ENCODE peak calls at places on chromosomes 1 and 21, in seven cellular contexts. One of them, this sample, is unnamed.

GRCh38 chr1:111542187-111542586 is 38.8 kb upstream of the ADORA3 start:
- DNase-seq in tibial nerve: no peak
- DNase-seq in heart right ventricle: no peak
- DNase-seq in GM06990: no peak
- DNase-seq in heart left ventricle: no peak
- DNase-seq in IMR-90: no peak
- DNase-seq in psoas muscle: no peak
- DNase-seq in this sample: no peak

GRCh38 chr1:193114485-193115095 is 7.2 kb upstream of the CDC73 start:
- DNase-seq in tibial nerve: no peak
- DNase-seq in heart right ventricle: no peak
- DNase-seq in GM06990: no peak
- DNase-seq in heart left ventricle: no peak
- DNase-seq in IMR-90: no peak
- DNase-seq in psoas muscle: no peak
- DNase-seq in this sample: no peak

GRCh38 chr1:206736878-206737728 is 33.5 kb upstream of the IL19 start:
- DNase-seq in tibial nerve: no peak
- DNase-seq in heart right ventricle: no peak
- DNase-seq in GM06990: no peak
- DNase-seq in heart left ventricle: no peak
- DNase-seq in IMR-90: no peak
- DNase-seq in psoas muscle: no peak
- DNase-seq in this sample: no peak

GRCh38 chr1:247209306-247209900 is 37.6 kb upstream of the ZNF124 start:
- DNase-seq in tibial nerve: no peak
- DNase-seq in heart right ventricle: no peak
- DNase-seq in GM06990: no peak
- DNase-seq in heart left ventricle: no peak
- DNase-seq in IMR-90: peak; percentile 1
- DNase-seq in psoas muscle: no peak
- DNase-seq in this sample: no peak

GRCh38 chr1:233815865-233816264 is 88.6 kb upstream of the SLC35F3 start:
- DNase-seq in tibial nerve: no peak
- DNase-seq in heart right ventricle: no peak
- DNase-seq in GM06990: no peak
- DNase-seq in heart left ventricle: no peak
- DNase-seq in IMR-90: no peak
- DNase-seq in psoas muscle: no peak
- DNase-seq in this sample: no peak

GRCh38 chr1:97573560-97573959 is 347.3 kb downstream of the DPYD start:
- DNase-seq in tibial nerve: no peak
- DNase-seq in heart right ventricle: no peak
- DNase-seq in GM06990: no peak
- DNase-seq in heart left ventricle: no peak
- DNase-seq in IMR-90: peak; percentile 12
- DNase-seq in psoas muscle: no peak
- DNase-seq in this sample: no peak

GRCh38 chr1:201847150-201847549 is 18.2 kb downstream of the IPO9 start:
- DNase-seq in tibial nerve: no peak
- DNase-seq in heart right ventricle: no peak
- DNase-seq in GM06990: no peak
- DNase-seq in heart left ventricle: no peak
- DNase-seq in IMR-90: no peak
- DNase-seq in psoas muscle: no peak
- DNase-seq in this sample: no peak

GRCh38 chr1:53646732-53647131 is 92.2 kb downstream of the GLIS1 start:
- DNase-seq in tibial nerve: no peak
- DNase-seq in heart right ventricle: no peak
- DNase-seq in GM06990: no peak
- DNase-seq in heart left ventricle: no peak
- DNase-seq in IMR-90: no peak
- DNase-seq in psoas muscle: no peak
- DNase-seq in this sample: no peak

GRCh38 chr1:109959974-109960744 is 24.4 kb upstream of the AHCYL1 start:
- DNase-seq in tibial nerve: no peak
- DNase-seq in heart right ventricle: no peak
- DNase-seq in GM06990: no peak
- DNase-seq in heart left ventricle: no peak
- DNase-seq in IMR-90: peak; percentile 78
- DNase-seq in psoas muscle: no peak
- DNase-seq in this sample: no peak

GRCh38 chr1:79323240-79324025 is 316.9 kb upstream of the ADGRL4 start:
- DNase-seq in tibial nerve: no peak
- DNase-seq in heart right ventricle: no peak
- DNase-seq in GM06990: no peak
- DNase-seq in heart left ventricle: no peak
- DNase-seq in IMR-90: peak; percentile 100
- DNase-seq in psoas muscle: no peak
- DNase-seq in this sample: no peak

DNA sequence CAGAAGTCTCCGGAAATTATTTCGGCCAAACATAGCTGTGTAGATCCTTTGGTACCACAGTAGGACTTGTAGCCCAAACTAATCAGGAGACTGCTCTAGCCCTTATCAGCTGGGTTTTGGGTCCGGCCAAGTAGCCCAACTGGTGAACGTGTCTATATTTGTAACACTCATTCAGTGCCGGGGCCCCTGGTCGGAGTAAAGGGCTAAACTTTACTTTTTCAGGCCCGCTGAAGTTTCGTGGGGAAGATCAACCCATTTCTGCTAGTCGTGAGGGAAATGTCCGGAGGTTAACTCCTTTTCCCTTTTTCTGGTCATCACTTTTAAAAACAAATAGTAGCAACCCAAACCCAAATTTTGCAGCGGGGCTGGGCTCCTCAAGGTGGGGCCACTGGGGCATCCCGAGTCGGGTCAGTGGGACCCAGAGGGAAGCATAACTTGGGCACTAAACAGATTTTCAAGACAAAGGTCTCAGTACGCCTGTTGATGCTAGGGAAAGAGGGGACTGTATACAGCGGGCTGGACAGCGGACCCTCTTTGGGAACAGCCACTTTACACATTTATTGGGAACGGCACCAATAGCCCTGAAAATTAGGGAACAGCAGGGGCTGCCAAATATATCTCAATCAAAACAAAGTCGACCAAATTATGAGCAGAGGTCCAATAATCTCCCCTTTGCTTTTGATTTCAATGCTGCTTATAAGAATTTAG is 1.8 kb downstream of the LHX9 start:
- DNase-seq in tibial nerve: no peak
- DNase-seq in heart right ventricle: no peak
- DNase-seq in GM06990: no peak
- DNase-seq in heart left ventricle: no peak
- DNase-seq in IMR-90: no peak
- DNase-seq in psoas muscle: no peak
- DNase-seq in this sample: no peak
- H3K4me3 ChIP-seq in tibial nerve: no peak overlapping the region
- H3K4me3 ChIP-seq in heart right ventricle: no peak overlapping the region
- H3K4me3 ChIP-seq in GM06990: no peak overlapping the region
- H3K4me3 ChIP-seq in heart left ventricle: no peak overlapping the region
- H3K4me3 ChIP-seq in IMR-90: no peak overlapping the region
- H3K4me3 ChIP-seq in psoas muscle: no peak overlapping the region
- H3K4me3 ChIP-seq in this sample: no peak overlapping the region

DNA sequence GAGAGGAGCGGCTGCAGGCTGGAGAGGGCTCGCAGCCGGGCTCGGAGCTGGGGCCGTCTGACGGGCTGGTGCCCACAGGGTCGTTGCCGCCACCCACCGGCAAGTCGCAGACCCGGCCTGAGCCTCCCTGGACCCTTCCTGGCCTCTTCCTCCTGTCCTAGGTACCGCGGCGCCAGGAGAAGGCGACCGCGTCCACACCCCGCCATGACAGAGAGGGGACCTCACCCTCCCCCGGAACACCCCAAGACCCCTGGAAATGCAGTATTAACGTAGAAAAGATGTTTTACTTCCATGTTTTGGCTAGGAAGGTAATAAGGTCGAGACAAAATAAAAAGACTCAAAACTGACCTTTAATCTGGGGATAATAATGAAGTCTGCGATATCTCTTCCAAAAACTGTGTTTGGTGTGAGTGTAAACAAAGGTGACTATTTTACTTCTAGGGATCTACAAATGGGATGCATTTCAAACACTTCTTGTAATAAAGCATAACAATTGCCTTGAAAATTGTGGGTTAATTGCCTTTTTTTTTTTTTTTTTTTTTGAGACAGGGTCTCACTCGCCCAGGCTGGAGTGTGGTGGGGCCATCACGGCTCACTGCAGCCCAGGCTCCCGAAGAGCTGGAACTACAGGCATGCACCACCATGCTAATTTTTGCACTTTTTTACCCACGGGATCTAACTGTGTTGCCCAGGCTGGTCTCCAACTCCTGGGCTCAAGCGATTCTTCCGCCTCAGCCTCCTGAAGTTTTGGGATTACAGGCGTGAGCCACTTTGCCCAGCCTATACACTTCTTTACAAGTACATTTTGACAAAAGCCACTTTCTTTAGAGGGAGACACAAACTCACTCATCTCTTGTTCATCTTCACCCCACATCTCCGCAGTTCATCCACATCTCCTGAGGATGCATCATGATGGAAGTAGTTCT is 838 bp upstream of the RSRP1 start:
- DNase-seq in tibial nerve: no peak
- DNase-seq in heart right ventricle: no peak
- DNase-seq in GM06990: no peak
- DNase-seq in heart left ventricle: no peak
- DNase-seq in IMR-90: no peak
- DNase-seq in psoas muscle: no peak
- DNase-seq in this sample: no peak
- TF ChIP-seq CTCF in tibial nerve: no peak
- TF ChIP-seq CTCF in heart right ventricle: peak; percentile 24
- TF ChIP-seq CTCF in GM06990: peak; percentile 45
- TF ChIP-seq CTCF in heart left ventricle: peak; percentile 5
- TF ChIP-seq CTCF in IMR-90: peak; percentile 22
- TF ChIP-seq CTCF in psoas muscle: no peak
- TF ChIP-seq CTCF in this sample: no peak

GRCh38 chr1:115237507-115237906 is 100.5 kb downstream of the NGF start:
- DNase-seq in tibial nerve: no peak
- DNase-seq in heart right ventricle: no peak
- DNase-seq in GM06990: no peak
- DNase-seq in heart left ventricle: no peak
- DNase-seq in IMR-90: peak; percentile 69
- DNase-seq in psoas muscle: no peak
- DNase-seq in this sample: no peak

GRCh38 chr1:115240321-115240720 is 97.7 kb downstream of the NGF start:
- DNase-seq in tibial nerve: no peak
- DNase-seq in heart right ventricle: no peak
- DNase-seq in GM06990: no peak
- DNase-seq in heart left ventricle: no peak
- DNase-seq in IMR-90: no peak
- DNase-seq in psoas muscle: no peak
- DNase-seq in this sample: no peak

GRCh38 chr1:115238336-115239147 is 99.5 kb downstream of the NGF start:
- DNase-seq in tibial nerve: no peak
- DNase-seq in heart right ventricle: no peak
- DNase-seq in GM06990: no peak
- DNase-seq in heart left ventricle: no peak
- DNase-seq in IMR-90: no peak
- DNase-seq in psoas muscle: no peak
- DNase-seq in this sample: no peak

GRCh38 chr1:115237023-115237422 is 101.0 kb downstream of the NGF start:
- DNase-seq in tibial nerve: no peak
- DNase-seq in heart right ventricle: no peak
- DNase-seq in GM06990: no peak
- DNase-seq in heart left ventricle: no peak
- DNase-seq in IMR-90: peak; percentile 44
- DNase-seq in psoas muscle: no peak
- DNase-seq in this sample: no peak

DNA sequence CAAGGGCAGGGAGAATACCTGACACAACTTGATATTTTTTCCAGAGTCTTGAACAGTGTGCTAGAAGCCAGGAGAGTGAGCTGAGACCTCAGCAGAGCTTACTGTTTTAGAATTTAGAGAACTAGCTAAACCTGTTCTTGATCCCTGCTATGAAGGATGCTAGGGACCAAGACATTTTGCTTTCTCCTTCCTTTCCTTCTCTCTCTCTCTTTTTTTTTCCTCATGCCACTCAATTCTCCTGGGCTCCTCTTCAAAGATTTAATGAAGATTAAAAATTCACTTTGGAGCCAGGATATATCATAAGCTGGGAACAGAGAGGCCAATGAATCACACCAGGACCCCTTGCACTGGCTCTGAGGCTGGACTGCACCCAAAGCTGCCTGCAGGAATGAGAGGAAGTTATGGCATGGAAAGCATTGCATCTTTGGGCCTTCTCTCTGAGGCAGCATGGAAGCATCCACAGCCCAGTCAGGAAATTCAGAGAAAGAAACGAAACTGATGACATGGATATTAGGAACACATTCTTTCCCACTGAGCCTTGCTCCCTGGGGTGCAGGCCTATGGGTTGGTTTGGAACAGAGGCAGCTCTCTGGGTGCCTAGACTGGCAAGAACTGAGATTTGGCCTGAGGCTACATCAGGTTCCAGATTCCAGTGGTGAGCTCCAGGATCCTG is 98.8 kb downstream of the NGF start:
- DNase-seq in tibial nerve: no peak
- DNase-seq in heart right ventricle: no peak
- DNase-seq in GM06990: no peak
- DNase-seq in heart left ventricle: no peak
- DNase-seq in IMR-90: peak; percentile 76
- DNase-seq in psoas muscle: no peak
- DNase-seq in this sample: no peak
- H3K4me3 ChIP-seq in tibial nerve: no peak overlapping the region
- H3K4me3 ChIP-seq in heart right ventricle: no peak overlapping the region
- H3K4me3 ChIP-seq in GM06990: no peak overlapping the region
- H3K4me3 ChIP-seq in heart left ventricle: no peak overlapping the region
- H3K4me3 ChIP-seq in IMR-90: no peak overlapping the region
- H3K4me3 ChIP-seq in psoas muscle: no peak overlapping the region
- H3K4me3 ChIP-seq in this sample: no peak overlapping the region

GRCh38 chr1:164092603-164093353 is 466.2 kb upstream of the PBX1 start:
- DNase-seq in tibial nerve: no peak
- DNase-seq in heart right ventricle: no peak
- DNase-seq in GM06990: no peak
- DNase-seq in heart left ventricle: no peak
- DNase-seq in IMR-90: peak; percentile 0
- DNase-seq in psoas muscle: no peak
- DNase-seq in this sample: no peak
- TF ChIP-seq CTCF in tibial nerve: no peak
- TF ChIP-seq CTCF in heart right ventricle: no peak
- TF ChIP-seq CTCF in GM06990: no peak
- TF ChIP-seq CTCF in heart left ventricle: peak; percentile 16
- TF ChIP-seq CTCF in IMR-90: no peak
- TF ChIP-seq CTCF in psoas muscle: no peak
- TF ChIP-seq CTCF in this sample: peak; percentile 22

DNA sequence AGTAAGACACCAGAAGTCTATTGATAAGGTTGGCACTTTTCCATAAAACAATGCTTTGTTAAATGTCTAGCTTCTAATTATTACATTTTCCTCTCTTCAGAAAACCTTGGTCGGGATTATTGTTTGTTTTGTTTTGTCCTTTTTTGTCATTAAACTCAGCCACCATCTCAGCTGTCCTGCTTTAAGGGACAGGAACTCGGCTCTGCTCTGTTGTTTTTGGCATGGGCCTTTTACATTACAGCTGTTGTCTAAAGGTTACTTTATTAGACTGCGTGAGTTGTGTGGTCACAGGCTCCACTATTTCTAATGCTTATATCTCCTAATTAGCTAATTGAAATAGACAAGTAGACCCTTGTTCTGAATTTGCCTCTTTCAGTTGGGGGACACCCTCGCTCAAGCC is 1.5 kb downstream of the PALMD start:
- DNase-seq in tibial nerve: no peak
- DNase-seq in heart right ventricle: peak; percentile 70
- DNase-seq in GM06990: no peak
- DNase-seq in heart left ventricle: no peak
- DNase-seq in IMR-90: no peak
- DNase-seq in psoas muscle: no peak
- DNase-seq in this sample: no peak
- H3K4me3 ChIP-seq in tibial nerve: peak overlapping the region; percentile 14
- H3K4me3 ChIP-seq in heart right ventricle: peak overlapping the region; percentile 68
- H3K4me3 ChIP-seq in GM06990: no peak overlapping the region
- H3K4me3 ChIP-seq in heart left ventricle: peak overlapping the region; percentile 72
- H3K4me3 ChIP-seq in IMR-90: no peak overlapping the region
- H3K4me3 ChIP-seq in psoas muscle: peak overlapping the region; percentile 72
- H3K4me3 ChIP-seq in this sample: no peak overlapping the region

GRCh38 chr21:41360072-41360821 is 1.6 kb upstream of the MX2 start:
- DNase-seq in tibial nerve: peak; percentile 75
- DNase-seq in heart right ventricle: no peak
- DNase-seq in GM06990: no peak
- DNase-seq in heart left ventricle: no peak
- DNase-seq in IMR-90: peak; percentile 26
- DNase-seq in psoas muscle: peak; percentile 65
- DNase-seq in this sample: no peak
- TF ChIP-seq CTCF in tibial nerve: peak; percentile 36
- TF ChIP-seq CTCF in heart right ventricle: no peak
- TF ChIP-seq CTCF in GM06990: no peak
- TF ChIP-seq CTCF in heart left ventricle: no peak
- TF ChIP-seq CTCF in IMR-90: no peak
- TF ChIP-seq CTCF in psoas muscle: no peak
- TF ChIP-seq CTCF in this sample: no peak